ENCODE peak calls at places on chromosomes 4 and X, in eight cellular contexts. W is hepatocyte, B is lower leg skin, U is astrocyte, H is A673, Z is GM13977, G is fibroblast of lung, L is astrocyte of the spinal cord. N is an unnamed sample.

GRCh38 chrX:44223150-44223549 is 120.3 kb downstream of the EFHC2 start:
- DNase-seq in G (peak), W (no peak), H (no peak), Z (no peak), U (peak), L (peak), B (peak), N (no peak)

GRCh38 chrX:142251665-142252064 is 46.6 kb upstream of the MAGEC2 start:
- DNase-seq in B (no peak), H (no peak), W (no peak), Z (no peak), L (peak), G (no peak), U (no peak), N (no peak)

GRCh38 chrX:7235071-7235470 is 87.1 kb upstream of the PUDP start:
- DNase-seq in L (no peak), H (no peak), G (no peak), W (no peak), Z (no peak), B (no peak), U (no peak), N (no peak)

GRCh38 chr4:72531322-72531721 is 37.7 kb downstream of the ADAMTS3 start:
- DNase-seq in Z (no peak), G (no peak), H (no peak), W (no peak), U (no peak), B (no peak), L (no peak), N (no peak)

GRCh38 chr4:14294611-14295010 is 667.1 kb upstream of the BOD1L1 start:
- DNase-seq in U (peak), Z (no peak), B (no peak), W (no peak), L (peak), H (no peak), G (peak), N (no peak)

GRCh38 chr4:123588631-123589223 is 192.1 kb downstream of the SPRY1 start:
- DNase-seq in Z (peak), W (peak), G (peak), H (no peak), L (peak), U (peak), B (no peak), N (no peak)

GRCh38 chr4:181525641-181526040 is 717.6 kb upstream of the TENM3 start:
- DNase-seq in Z (no peak), W (no peak), H (no peak), B (no peak), L (no peak), G (no peak), U (no peak), N (peak)

GRCh38 chr4:118814901-118815300 is 21.0 kb downstream of the SEC24D start:
- DNase-seq in H (no peak), B (no peak), U (no peak), Z (no peak), L (no peak), G (no peak), W (no peak), N (peak)

DNA sequence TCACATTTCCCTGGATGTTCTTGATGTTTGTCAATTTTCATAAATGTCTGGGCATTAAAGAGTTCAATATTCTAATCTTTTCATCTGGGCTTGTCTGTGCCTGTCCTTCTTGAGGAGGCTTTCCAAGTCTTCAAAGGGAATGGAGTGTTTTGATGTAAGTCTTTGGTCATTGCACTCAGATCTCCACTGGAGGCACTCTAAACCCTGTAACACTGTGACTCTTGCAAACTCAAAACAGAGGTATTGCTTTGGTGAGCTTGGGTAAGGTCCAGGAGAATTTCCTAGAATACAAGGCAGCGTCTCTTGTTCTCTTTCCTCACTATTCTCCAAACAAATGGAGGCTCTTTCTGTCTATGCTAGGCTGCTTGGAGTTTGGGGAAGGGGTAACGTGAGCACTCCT is 1118.1 kb upstream of the PABPC4L start:
- DNase-seq in H (no peak), U (no peak), G (no peak), L (no peak), B (no peak), Z (no peak), W (no peak), N (no peak)
- TF ChIP-seq CTCF in H (no peak), U (no peak), G (no peak), L (no peak), B (no peak), Z (no peak), W (no peak), N (no peak)

GRCh38 chr4:145934434-145935047 is 4.1 kb downstream of the ZNF827 start:
- DNase-seq in U (no peak), W (no peak), Z (no peak), L (no peak), H (no peak), B (no peak), G (no peak), N (no peak)

GRCh38 chr4:145937021-145937861 is 1.4 kb downstream of the ZNF827 start:
- DNase-seq in L (peak), Z (peak), B (peak), W (peak), G (peak), H (peak), U (peak), N (peak)

GRCh38 chr4:145935253-145936141 is 3.1 kb downstream of the ZNF827 start:
- DNase-seq in B (no peak), G (no peak), W (peak), H (no peak), U (no peak), L (no peak), Z (peak), N (peak)

GRCh38 chr4:145937990-145938611 is 522 bp downstream of the ZNF827 start:
- DNase-seq in U (peak), B (peak), G (peak), H (peak), L (peak), W (peak), Z (peak), N (no peak)

DNA sequence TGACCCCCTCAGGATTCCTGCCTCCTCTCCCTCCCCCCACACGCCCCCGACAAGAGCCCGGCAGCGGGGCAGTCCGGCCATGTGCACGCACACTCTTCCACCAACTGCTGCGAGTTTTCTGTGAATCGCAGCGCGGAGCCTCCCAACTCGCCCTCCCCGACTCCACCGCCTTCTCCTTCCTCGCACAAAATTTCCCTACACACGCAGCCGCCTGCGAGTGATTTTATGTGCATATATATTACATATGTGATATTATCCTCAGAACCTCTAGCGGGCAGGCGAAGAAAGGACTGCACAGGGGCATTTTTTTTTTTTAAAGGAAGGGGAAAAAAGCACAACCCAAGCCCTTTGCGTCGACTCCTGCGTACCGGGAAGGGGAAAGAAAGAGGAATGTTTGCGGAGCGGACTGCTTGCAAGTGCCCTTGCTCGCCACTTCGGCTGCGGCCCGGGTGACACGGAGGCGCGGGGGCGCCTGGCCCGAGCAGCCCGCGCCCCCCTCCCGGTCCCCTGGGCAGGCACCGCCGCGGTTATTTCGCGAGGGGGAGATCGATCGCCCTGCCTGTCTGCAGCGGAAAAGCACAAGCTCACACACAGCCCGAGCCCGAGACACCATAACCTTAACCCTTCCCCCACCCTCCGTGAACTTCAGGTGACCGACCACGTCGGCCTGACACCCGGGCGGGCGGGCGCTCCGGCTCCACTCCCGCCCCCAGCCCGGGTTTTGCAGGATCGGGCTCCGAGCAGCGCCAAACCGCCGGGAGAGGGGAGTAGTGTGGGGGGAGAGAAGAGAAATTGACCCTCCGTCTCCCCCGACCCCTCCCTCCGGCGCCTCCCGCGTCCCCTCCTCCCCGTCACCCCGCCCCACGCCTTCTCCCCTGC is 2.2 kb downstream of the ZNF827 start:
- DNase-seq in H (peak), B (peak), G (peak), Z (peak), W (peak), L (peak), U (peak), N (peak)
- TF ChIP-seq CTCF in H (no peak), B (no peak), G (no peak), Z (peak), W (peak), L (peak), U (peak), N (peak)

GRCh38 chrX:140697618-140698017 is 11.9 kb upstream of the LINC00632 start:
- DNase-seq in W (no peak), Z (no peak), B (no peak), U (no peak), L (no peak), G (no peak), H (no peak), N (no peak)

DNA sequence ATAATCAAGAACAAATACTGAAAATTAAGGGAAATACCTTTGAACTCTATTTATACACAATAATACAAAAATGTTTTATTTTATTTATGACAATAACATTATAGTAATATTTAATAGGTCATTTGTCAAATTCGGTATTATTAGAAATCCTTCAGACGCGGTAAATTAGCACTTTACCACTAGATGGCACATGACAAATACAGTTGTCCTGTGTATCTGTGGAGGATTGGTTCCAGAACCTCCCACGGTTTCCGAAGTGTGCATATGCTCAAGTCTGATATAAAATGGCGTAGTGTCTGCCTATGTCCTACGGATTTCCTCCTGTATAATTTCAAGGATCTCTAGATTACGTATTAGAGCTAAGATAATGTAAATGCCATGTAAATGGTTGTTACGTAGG is 8.1 kb upstream of the LINC00632 start:
- DNase-seq in Z (no peak), W (peak), L (peak), U (peak), B (no peak), G (peak), H (peak), N (no peak)
- TF ChIP-seq CTCF in Z (peak), W (peak), L (peak), U (peak), B (no peak), G (peak), H (peak), N (no peak)

DNA sequence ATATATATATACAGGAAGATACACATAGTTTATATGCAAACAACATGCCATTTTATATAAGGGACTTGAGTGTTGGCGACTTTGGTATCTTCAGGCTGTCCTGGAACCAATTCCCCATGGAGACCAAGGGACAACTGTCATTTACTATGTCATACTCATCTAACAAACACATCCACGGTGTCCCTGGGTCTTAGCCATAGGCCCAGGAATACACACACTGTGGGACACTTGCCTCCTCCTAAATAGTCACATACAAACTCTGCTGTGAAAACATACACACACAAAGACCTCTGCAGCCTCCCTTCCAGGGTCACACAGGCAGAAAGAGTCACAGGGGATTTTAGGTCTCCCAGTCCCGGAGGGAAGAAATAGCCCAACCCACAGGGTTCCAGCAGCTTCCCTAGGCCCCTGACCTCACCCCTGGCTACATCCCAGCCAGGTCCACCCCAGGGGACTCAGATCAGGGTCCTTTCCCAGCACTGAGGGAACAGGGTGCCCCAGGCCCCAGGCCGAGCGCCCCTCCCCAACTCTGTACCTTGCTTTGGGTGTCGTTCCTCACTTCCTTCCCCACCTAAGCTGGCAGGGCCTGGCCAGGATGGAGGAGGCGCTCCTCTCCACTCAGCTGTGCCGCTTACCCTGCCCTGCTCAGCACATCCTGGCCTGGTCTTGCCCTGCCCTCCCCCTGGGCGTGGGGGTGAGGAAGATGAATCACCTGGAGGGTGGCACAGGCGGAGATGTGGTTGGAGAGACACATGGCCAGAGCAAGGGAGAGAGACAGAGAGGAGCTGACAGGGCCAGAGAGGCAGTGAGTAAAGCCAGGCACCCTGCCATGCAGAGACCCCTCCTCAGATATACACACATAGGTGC is 21.8 kb downstream of the FGD1 start:
- DNase-seq in B (no peak), Z (no peak), H (no peak), U (no peak), W (no peak), G (no peak), L (no peak), N (no peak)
- TF ChIP-seq CTCF in B (no peak), Z (no peak), H (no peak), U (no peak), W (no peak), G (no peak), L (no peak), N (no peak)

GRCh38 chr4:67292649-67293048 is 252.7 kb downstream of the CENPC start:
- DNase-seq in L (no peak), G (no peak), U (no peak), W (no peak), B (no peak), H (peak), Z (no peak), N (no peak)

GRCh38 chr4:67292045-67292444 is 253.3 kb downstream of the CENPC start:
- DNase-seq in Z (no peak), U (no peak), W (no peak), H (peak), G (no peak), B (no peak), L (no peak), N (no peak)

GRCh38 chr4:67286724-67287123 is 258.6 kb downstream of the CENPC start:
- DNase-seq in W (no peak), G (no peak), B (no peak), U (no peak), H (no peak), Z (no peak), L (no peak), N (no peak)

GRCh38 chr4:67291639-67292038 is 253.7 kb downstream of the CENPC start:
- DNase-seq in Z (no peak), G (no peak), H (peak), L (no peak), W (no peak), U (no peak), B (no peak), N (no peak)

DNA sequence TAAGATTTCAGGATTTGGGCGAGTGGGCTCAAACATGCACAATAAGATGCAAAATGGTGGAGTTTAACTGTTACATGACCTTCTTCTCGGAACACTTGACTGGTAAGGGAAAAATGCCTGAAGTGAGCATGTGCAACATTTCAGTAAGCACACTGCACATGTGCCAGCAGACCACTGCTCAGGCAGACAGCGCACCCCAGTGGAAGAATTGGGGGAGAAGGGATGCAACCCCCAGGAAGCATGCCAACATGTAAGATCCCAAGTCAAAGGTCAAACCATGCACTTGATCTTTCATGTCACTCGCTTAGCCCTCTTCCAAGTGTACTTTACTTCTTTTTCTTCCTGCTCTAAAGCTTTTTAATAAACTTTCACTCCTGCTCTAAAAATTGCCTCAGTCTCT is 256.3 kb downstream of the CENPC start:
- DNase-seq in W (peak), G (peak), L (peak), H (peak), B (no peak), U (no peak), Z (peak), N (peak)
- TF ChIP-seq CTCF in W (peak), G (no peak), L (peak), H (peak), B (no peak), U (peak), Z (peak), N (peak)

GRCh38 chrX:74784629-74785028 is 140.6 kb downstream of the NEXMIF start:
- DNase-seq in H (no peak), B (no peak), Z (no peak), G (no peak), U (no peak), L (no peak), W (no peak), N (no peak)

GRCh38 chrX:74788545-74789086 is 136.6 kb downstream of the NEXMIF start:
- DNase-seq in G (no peak), L (no peak), U (no peak), B (no peak), H (peak), W (no peak), Z (no peak), N (no peak)
- TF ChIP-seq CTCF in G (no peak), L (no peak), U (no peak), B (no peak), H (peak), W (no peak), Z (no peak), N (no peak)

GRCh38 chr4:49036528-49036927 is 50.5 kb downstream of the CWH43 start:
- DNase-seq in G (no peak), H (no peak), L (no peak), W (no peak), U (no peak), Z (no peak), B (no peak), N (no peak)

GRCh38 chr4:49032440-49033161 is 46.5 kb downstream of the CWH43 start:
- DNase-seq in H (peak), U (no peak), L (peak), Z (peak), G (no peak), B (no peak), W (no peak), N (no peak)
- TF ChIP-seq CTCF in H (peak), U (peak), L (peak), Z (peak), G (peak), B (no peak), W (no peak), N (no peak)

DNA sequence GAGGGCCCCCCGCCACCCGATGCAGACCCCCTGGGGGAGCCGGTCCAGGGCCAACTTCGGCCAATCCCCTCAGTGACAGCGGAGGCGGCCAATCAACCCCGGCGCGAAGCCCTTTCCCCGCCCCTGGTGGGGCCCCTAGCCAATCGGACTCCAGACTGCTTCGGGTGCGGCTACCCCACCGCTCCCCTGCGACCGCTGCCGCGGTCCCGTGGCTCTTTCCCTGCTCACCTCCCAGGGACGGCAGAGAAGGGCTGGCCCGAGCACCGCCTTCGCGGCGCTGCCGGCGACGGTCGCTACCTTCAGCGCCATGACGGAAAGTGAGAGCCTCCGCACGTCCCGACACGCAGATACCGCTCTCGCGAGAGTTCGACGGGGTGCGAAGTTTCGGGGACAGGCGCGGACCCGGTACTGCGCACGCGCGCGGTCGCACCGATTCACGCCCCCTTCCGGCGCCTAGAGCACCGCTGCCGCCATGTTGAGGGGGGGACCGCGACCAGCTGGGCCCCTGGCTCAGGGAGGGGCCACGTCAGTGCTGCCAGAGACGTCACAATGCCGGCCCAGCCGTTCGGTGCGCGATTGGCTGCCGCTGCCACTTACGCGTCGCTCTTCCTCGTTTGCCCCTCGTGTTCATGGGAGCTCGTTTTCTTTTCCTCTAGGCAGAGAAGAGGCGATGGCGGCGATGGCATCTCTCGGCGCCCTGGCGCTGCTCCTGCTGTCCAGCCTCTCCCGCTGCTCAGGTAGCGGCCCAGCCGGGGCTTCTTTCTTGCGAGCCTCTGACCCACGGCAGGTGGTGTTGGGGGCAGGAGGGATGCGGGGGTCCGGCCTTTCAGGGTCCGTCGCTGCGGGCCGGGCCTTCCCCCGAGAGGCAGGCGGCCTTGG is at the start of the genes IDH3G and SSR4:
- DNase-seq in G (peak), H (peak), U (peak), W (peak), Z (peak), L (peak), B (peak), N (peak)
- TF ChIP-seq CTCF in G (no peak), H (no peak), U (no peak), W (no peak), Z (no peak), L (no peak), B (no peak), N (no peak)